ENCODE peak calls at places on chromosomes 7 and 10, in four cellular contexts. U is H9, T is H7, Y is A549. V is an unnamed sample.

GRCh38 chr10:79905322-79906314 is 43.3 kb downstream of the SFTPD start:
- DNase-seq in U (no peak), Y (no peak), T (no peak), V (peak)

GRCh38 chr7:116025098-116025809 is 5.3 kb downstream of the TFEC start:
- DNase-seq in Y (no peak), U (no peak), T (no peak), V (no peak)

GRCh38 chr7:158995514-158995913 is 139.2 kb downstream of the DYNC2I1 start:
- DNase-seq in Y (no peak), U (no peak), T (no peak), V (no peak)

GRCh38 chr7:24786941-24787340 is 29.7 kb upstream of the GSDME start:
- DNase-seq in Y (peak), T (no peak), U (no peak), V (peak)

GRCh38 chr10:88791924-88792323 is 10.6 kb upstream of the LIPM start:
- DNase-seq in U (peak), Y (peak), T (peak), V (peak)

GRCh38 chr7:156735861-156736260 is 95.3 kb downstream of the RNF32 start:
- DNase-seq in T (no peak), U (no peak), Y (no peak), V (no peak)

GRCh38 chr7:75639893-75640600 is 98.7 kb downstream of the HIP1 start:
- DNase-seq in Y (no peak), U (peak), T (no peak), V (no peak)

GRCh38 chr7:82740246-82740848 is 296.8 kb upstream of the CACNA2D1 start:
- DNase-seq in U (peak), Y (peak), T (peak), V (peak)

GRCh38 chr10:95176101-95176500 is 17.9 kb upstream of the ACSM6 start:
- DNase-seq in T (peak), Y (no peak), U (no peak), V (no peak)

GRCh38 chr7:879093-879492 is 2.7 kb downstream of the GET4 start:
- DNase-seq in T (no peak), U (no peak), Y (no peak), V (no peak)

GRCh38 chr7:50266893-50267386 is 37.6 kb upstream of the IKZF1 start:
- DNase-seq in T (no peak), Y (no peak), U (no peak), V (no peak)

GRCh38 chr10:60848126-60848525 is 69.8 kb downstream of the CDK1 start:
- DNase-seq in T (no peak), U (no peak), Y (no peak), V (no peak)

GRCh38 chr7:77460057-77460486 is 43.9 kb upstream of the GSAP start:
- DNase-seq in T (no peak), Y (no peak), U (no peak), V (no peak)

GRCh38 chr7:101917566-101917965 is 100.1 kb downstream of the CUX1 start:
- DNase-seq in T (no peak), U (no peak), Y (no peak), V (no peak)

GRCh38 chr7:159040146-159040545 is 104.5 kb downstream of the VIPR2 start:
- DNase-seq in U (no peak), T (no peak), Y (no peak), V (no peak)

GRCh38 chr10:13708256-13708990 is 121.7 kb downstream of the PRPF18 start:
- DNase-seq in T (no peak), U (no peak), Y (no peak), V (no peak)

GRCh38 chr7:13987395-13987794 is 2.1 kb downstream of the ETV1 start:
- DNase-seq in T (no peak), Y (no peak), U (no peak), V (no peak)

GRCh38 chr7:106068986-106069385 is 43.1 kb downstream of the SYPL1 start:
- DNase-seq in U (no peak), T (peak), Y (no peak), V (no peak)

GRCh38 chr7:155962191-155962967 is 150.1 kb upstream of the SHH start:
- DNase-seq in T (no peak), Y (peak), U (no peak), V (peak)

V was measured in H54.